ENCODE peak calls at places on chromosomes 5 and 9, in ten cellular contexts. E, W, Q, D, Y, O, S, T, H and C are unnamed samples.

GRCh38 chr5:154757647-154758406 is 2.6 kb downstream of the LARP1 start:
- DNase-seq in O (no peak), D (no peak), W (no peak), S (peak), E (no peak), H (peak), Y (no peak), T (no peak), Q (peak), C (no peak)

GRCh38 chr5:180291234-180291940 is 496 bp downstream of the MAPK9 start:
- DNase-seq in D (peak), S (no peak), W (no peak), Q (peak), E (peak), H (no peak), T (no peak), O (no peak), Y (peak), C (no peak)

GRCh38 chr9:128288273-128289004 is 12.4 kb downstream of the SWI5 start:
- DNase-seq in T (no peak), O (no peak), E (no peak), W (no peak), D (no peak), Y (no peak), H (no peak), Q (no peak), S (no peak), C (no peak)

GRCh38 chr5:179118756-179119414 is 58.7 kb downstream of the ZNF354C start:
- DNase-seq in H (no peak), O (no peak), W (no peak), T (no peak), Y (no peak), E (no peak), D (no peak), Q (no peak), S (no peak), C (no peak)

GRCh38 chr9:96567203-96567700 is 52.4 kb downstream of the CDC14B start:
- DNase-seq in W (peak), T (no peak), Q (no peak), E (no peak), S (no peak), Y (no peak), D (no peak), O (peak), H (no peak), C (no peak)

GRCh38 chr5:126335871-126336270 is 87.3 kb upstream of the GRAMD2B start:
- DNase-seq in D (no peak), W (no peak), Q (no peak), S (no peak), O (no peak), E (no peak), H (no peak), T (no peak), Y (no peak), C (no peak)

GRCh38 chr5:179275941-179276837 is 69.1 kb downstream of the ADAMTS2 start:
- DNase-seq in D (peak), Y (peak), E (no peak), H (no peak), W (no peak), T (peak), Q (peak), S (no peak), O (peak), C (peak)

GRCh38 chr9:97696823-97697601 is at the start of gene XPA:
- DNase-seq in S (peak), T (peak), W (peak), O (peak), H (peak), D (peak), Q (peak), E (peak), Y (peak), C (peak)

GRCh38 chr5:140251527-140251973 is 51.4 kb downstream of the PFDN1 start:
- DNase-seq in D (no peak), O (peak), S (peak), T (no peak), W (peak), Q (no peak), H (peak), E (no peak), Y (no peak), C (peak)

GRCh38 chr9:136965771-136966484 is 11.4 kb upstream of the PTGDS start:
- DNase-seq in W (no peak), Q (no peak), O (no peak), D (peak), S (no peak), T (no peak), E (no peak), H (no peak), Y (no peak), C (no peak)

DNA sequence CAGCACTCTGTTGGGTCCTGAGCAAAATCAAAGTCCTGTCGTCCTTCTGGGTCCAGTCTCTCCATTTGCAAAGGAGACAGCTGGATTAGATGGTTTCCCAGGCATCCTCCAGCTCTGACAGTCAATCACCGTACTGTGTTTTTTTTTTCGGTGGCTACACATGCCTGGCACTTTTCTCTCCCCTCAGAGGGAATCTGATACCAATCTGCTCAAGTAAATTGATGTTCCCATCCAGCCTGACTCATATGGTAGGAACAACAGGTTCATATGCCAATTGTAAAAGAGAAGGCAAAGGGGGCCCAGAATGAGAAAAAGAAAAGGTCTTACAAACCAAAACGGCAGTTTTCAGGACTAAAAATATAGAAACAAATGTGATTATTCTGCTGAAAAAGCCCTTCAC is 1.2 kb downstream of the FBXO10 start:
- DNase-seq in S (no peak), H (no peak), W (no peak), O (no peak), T (no peak), Y (no peak), Q (no peak), E (no peak), D (no peak), C (no peak)
- TF ChIP-seq CTCF in S (no peak), H (no peak), W (no peak), O (no peak), T (no peak), Y (no peak), Q (no peak), E (no peak), D (no peak), C (no peak)

DNA sequence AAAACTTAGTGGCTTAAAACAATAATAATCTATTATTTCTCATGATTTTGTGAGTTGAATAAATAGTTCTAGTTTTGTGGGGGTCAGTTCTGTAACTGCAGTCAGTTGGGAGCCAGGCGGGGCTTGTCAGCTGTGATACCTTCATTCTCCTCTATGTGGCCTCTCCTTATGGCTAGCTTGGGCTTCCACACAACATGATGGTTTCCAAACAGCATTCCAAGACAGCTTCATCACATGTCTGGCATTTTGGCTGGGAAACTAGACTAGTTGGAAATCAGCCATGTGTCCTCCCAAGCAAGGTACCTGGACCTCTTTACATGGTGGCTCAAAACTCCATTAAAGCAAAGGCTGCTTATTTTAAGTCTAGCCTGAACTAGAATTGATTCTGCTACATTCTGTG is 61.4 kb upstream of the RANBP3L start:
- DNase-seq in O (no peak), H (peak), T (no peak), Q (no peak), Y (no peak), E (no peak), D (no peak), S (peak), W (no peak), C (peak)
- TF ChIP-seq CTCF in O (no peak), H (no peak), T (no peak), Q (no peak), Y (no peak), E (no peak), D (no peak), S (peak), W (no peak), C (peak)

GRCh38 chr5:115888027-115888426 is 46.3 kb downstream of the AP3S1 start:
- DNase-seq in S (peak), W (no peak), E (no peak), Y (no peak), H (peak), T (no peak), D (no peak), Q (no peak), O (no peak), C (no peak)
- TF ChIP-seq CTCF in S (peak), W (no peak), E (no peak), Y (no peak), H (no peak), T (no peak), D (peak), Q (no peak), O (peak), C (no peak)

GRCh38 chr9:107243757-107244156 is 39.3 kb upstream of the RAD23B start:
- DNase-seq in W (no peak), T (no peak), H (peak), D (no peak), S (peak), Y (peak), E (no peak), Q (peak), O (no peak), C (peak)

GRCh38 chr9:107249131-107249533 is 33.9 kb upstream of the RAD23B start:
- DNase-seq in T (no peak), W (no peak), Q (peak), E (peak), O (no peak), Y (no peak), H (peak), S (peak), D (no peak), C (no peak)

GRCh38 chr9:107248714-107249113 is 34.4 kb upstream of the RAD23B start:
- DNase-seq in Y (no peak), D (no peak), W (no peak), H (no peak), Q (no peak), S (no peak), E (no peak), O (no peak), T (no peak), C (no peak)

GRCh38 chr9:107249665-107250285 is 33.3 kb upstream of the RAD23B start:
- DNase-seq in W (no peak), O (no peak), H (peak), Y (no peak), T (no peak), Q (no peak), S (no peak), D (no peak), E (no peak), C (no peak)

DNA sequence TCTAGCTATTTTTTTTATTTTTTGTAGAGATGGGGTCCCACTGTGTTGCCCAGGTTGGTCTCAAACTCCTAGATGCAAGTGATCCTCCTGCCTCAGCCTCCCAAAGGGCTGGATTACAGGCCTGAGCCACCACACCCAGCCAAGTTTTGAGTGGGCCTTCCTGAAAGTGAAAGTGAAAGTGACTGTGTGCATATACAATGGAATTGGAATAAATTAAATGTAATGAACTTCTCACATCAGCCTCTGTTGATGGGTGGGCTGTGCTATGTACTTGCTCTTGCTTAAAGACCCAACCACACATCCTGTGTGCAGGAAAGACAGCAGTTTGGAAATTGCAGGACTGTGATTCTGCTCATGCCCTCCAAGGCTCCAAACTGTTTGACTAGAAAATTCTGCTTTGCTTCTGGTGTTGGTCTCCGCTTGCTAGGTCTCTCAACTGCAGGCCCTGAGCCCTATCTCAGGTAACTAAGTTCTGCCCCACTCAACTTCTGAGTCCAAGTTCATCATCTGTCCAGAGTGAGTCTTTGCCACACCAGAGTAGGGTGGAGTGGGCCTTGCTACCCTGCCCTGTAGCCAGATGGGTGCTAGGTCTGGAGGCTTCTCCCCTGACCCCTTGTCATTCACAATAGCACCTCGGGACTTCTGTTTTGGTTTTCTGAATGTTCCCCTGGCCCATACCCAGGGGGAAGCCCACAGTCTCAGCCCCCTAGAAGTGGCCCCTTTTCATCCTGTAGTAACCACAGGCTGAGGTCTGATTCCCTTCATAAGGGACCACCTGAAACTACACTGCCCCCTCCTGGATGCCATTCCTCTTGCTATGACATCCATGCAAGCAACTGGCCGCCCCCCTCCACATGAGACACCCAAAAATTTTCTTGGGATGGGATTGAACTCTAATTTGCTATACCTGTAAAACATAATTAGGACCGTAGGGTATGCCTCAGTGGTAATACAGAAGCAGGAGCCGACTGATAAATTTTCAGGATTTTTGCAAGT is 36.5 kb upstream of the RAD23B start:
- DNase-seq in Y (no peak), D (no peak), O (no peak), E (no peak), Q (no peak), T (no peak), H (no peak), S (no peak), W (no peak), C (no peak)
- TF ChIP-seq CTCF in Y (no peak), D (no peak), O (no peak), E (no peak), Q (no peak), T (no peak), H (peak), S (peak), W (no peak), C (no peak)

GRCh38 chr5:95178046-95178651 is 106.7 kb downstream of the MCTP1 start:
- DNase-seq in S (peak), Y (no peak), Q (no peak), O (no peak), H (no peak), D (no peak), W (no peak), E (no peak), T (peak), C (peak)
- TF ChIP-seq CTCF in S (peak), Y (no peak), Q (no peak), O (no peak), H (no peak), D (no peak), W (no peak), E (no peak), T (no peak), C (peak)

DNA sequence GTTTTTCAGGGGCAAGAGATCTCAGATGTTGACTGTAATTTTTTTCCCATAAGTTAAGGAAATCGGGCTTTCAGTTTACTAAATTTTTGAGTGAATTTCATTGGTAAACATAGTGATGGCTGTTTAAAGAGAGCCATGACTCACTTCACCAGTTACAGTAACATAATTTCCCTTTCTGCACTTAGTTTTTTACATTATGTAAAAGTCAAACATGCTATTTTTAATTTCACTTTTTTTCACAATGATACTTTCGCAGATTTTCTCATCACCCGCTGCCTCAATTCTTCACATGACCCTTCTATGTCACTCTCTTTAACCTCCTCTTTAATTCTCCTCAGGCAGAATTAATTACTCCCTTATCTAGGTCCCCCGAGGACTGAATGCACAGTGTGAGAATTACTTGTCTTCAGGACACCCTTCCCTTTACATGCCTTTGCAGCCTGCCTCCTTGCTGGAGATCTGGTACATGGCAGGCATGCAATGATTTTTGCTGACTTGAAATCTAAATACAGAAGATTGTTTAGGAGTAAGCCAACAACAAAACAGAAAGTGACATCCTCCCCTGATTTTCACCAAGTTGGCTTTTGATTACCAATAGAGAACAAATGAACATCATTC is 217.5 kb upstream of the S1PR3 start:
- DNase-seq in H (no peak), O (no peak), S (no peak), E (no peak), Q (no peak), T (no peak), D (no peak), W (no peak), Y (no peak), C (no peak)
- TF ChIP-seq CTCF in H (no peak), O (no peak), S (no peak), E (no peak), Q (no peak), T (no peak), D (no peak), W (no peak), Y (no peak), C (peak)

GRCh38 chr5:34685485-34686197 is 29.5 kb downstream of the RAI14 start:
- DNase-seq in D (no peak), H (peak), E (no peak), Q (no peak), S (peak), T (no peak), Y (no peak), O (no peak), W (no peak), C (no peak)

GRCh38 chr5:34684980-34685352 is 28.8 kb downstream of the RAI14 start:
- DNase-seq in E (no peak), D (no peak), H (no peak), W (no peak), Q (no peak), S (no peak), O (no peak), Y (no peak), T (no peak), C (no peak)

GRCh38 chr5:34688015-34688800 is 32.1 kb downstream of the RAI14 start:
- DNase-seq in O (no peak), S (no peak), Q (no peak), T (no peak), E (no peak), W (no peak), Y (no peak), D (no peak), H (no peak), C (no peak)

GRCh38 chr5:34687269-34688011 is 31.3 kb downstream of the RAI14 start:
- DNase-seq in D (no peak), H (peak), Y (no peak), T (no peak), W (no peak), Q (peak), O (no peak), E (no peak), S (no peak), C (no peak)

GRCh38 chr5:34686762-34687268 is 30.7 kb downstream of the RAI14 start:
- DNase-seq in T (no peak), W (no peak), S (peak), Y (peak), H (peak), Q (peak), D (peak), O (peak), E (peak), C (peak)
- TF ChIP-seq CTCF in T (no peak), W (no peak), S (peak), Y (no peak), H (peak), Q (no peak), D (no peak), O (no peak), E (no peak), C (peak)

DNA sequence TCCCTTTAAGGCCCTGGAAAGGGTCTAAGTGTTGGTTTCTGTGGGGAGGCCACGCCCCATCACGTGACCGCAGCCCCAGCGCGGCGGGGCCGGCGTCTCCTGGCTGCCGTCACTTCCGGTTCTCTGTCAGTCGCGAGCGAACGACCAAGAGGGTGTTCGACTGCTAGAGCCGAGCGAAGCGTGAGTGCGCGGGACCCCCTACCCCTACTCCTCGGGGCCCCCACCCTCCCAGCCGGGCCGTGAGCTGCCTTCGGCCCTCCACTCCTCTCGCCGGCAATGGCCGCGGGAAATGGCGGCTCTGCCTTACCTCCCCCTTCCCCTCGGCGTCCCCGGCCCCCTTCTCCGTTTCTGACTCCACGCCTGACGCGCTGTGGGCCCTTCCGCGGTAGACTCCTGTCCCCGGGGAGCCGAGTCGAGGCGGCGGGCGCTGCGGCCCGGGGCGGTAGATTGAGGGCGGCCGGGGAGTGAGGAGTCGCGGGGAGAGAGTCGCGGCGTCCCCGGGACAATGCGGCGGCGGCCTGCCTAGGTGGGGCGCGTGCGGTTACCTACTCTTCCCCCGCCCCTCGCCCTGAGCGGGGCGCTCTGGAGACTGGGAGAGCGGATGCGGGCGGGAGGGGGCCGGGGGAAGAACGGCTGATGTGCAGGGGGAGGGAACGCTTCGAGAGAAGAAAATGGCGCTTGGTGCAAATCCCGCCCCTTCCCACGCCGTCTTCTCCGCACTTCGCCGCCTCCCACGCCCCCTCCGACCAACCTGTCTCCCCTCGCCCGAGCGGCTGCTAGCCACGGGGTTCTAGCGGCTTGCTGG is at the start of gene SUB1:
- DNase-seq in E (peak), W (peak), O (peak), T (peak), Y (peak), H (peak), S (peak), Q (peak), D (peak), C (peak)
- TF ChIP-seq CTCF in E (no peak), W (no peak), O (no peak), T (no peak), Y (no peak), H (peak), S (no peak), Q (no peak), D (no peak), C (peak)

DNA sequence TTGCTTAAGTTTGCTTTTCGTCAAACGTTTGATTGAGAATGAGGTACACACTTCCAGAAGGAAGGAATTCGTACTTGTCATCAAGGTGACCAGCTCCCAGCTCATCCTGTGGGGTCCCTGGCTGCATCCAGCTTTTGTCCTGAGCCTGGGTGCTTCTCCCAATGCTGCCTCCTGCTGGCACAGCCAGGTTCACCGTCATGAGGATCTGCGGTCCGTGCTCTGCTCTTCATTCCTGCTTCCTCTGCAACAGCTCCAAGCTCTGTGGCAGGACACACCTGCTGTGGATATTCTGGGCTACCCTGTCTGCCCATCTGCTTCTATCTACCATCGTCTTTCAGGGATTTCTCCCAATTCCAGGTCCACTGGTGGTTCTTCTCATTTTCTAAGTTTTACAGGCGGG is 13.3 kb upstream of the UBE2QL1 start:
- DNase-seq in T (no peak), H (peak), Y (no peak), O (no peak), D (no peak), E (peak), W (no peak), Q (no peak), S (peak), C (no peak)
- TF ChIP-seq CTCF in T (no peak), H (peak), Y (no peak), O (peak), D (peak), E (peak), W (no peak), Q (no peak), S (peak), C (no peak)